ENCODE peak calls at places on chromosomes 4 and X, in five cellular contexts. C, S, N, Z and M are unnamed samples.

GRCh38 chr4:145098675-145099037 is 545 bp downstream of the ABCE1 start:
- DNase-seq in C (peak), S (peak), N (no peak), Z (peak), M (peak)

GRCh38 chr4:155442267-155443105 is 65.7 kb upstream of the MAP9 start:
- DNase-seq in C (peak), S (peak), N (no peak), Z (peak), M (peak)

GRCh38 chr4:169485084-169485483 is 127.3 kb downstream of the NEK1 start:
- DNase-seq in C (no peak), S (peak), N (no peak), Z (no peak), M (peak)

GRCh38 chr4:76738081-76738931 is 159.6 kb downstream of the SOWAHB start:
- DNase-seq in C (peak), S (peak), N (peak), Z (no peak), M (no peak)

GRCh38 chr4:7332216-7333023 is 102.3 kb downstream of the PSAPL1 start:
- DNase-seq in C (peak), S (peak), N (no peak), Z (no peak), M (no peak)

GRCh38 chrX:44223150-44223549 is 120.3 kb downstream of the EFHC2 start:
- DNase-seq in C (no peak), S (peak), N (no peak), Z (no peak), M (peak)

GRCh38 chr4:24849662-24850280 is 54.4 kb downstream of the SOD3 start:
- DNase-seq in C (no peak), S (peak), N (no peak), Z (no peak), M (no peak)

GRCh38 chrX:74705269-74705668 is 90.8 kb upstream of the RLIM start:
- DNase-seq in C (no peak), S (no peak), N (no peak), Z (no peak), M (no peak)

GRCh38 chr4:176635372-176636261 is 157.1 kb downstream of the VEGFC start:
- DNase-seq in C (peak), S (peak), N (no peak), Z (no peak), M (peak)

GRCh38 chrX:63470506-63470905 is 119.4 kb upstream of the SPIN4 start:
- DNase-seq in C (no peak), S (no peak), N (no peak), Z (no peak), M (no peak)

GRCh38 chr4:81913427-81913878 is 441.7 kb upstream of the RASGEF1B start:
- DNase-seq in C (peak), S (peak), N (no peak), Z (peak), M (peak)

GRCh38 chrX:136477026-136477425 is 10.7 kb upstream of the BRS3 start:
- DNase-seq in C (no peak), S (no peak), N (no peak), Z (no peak), M (no peak)

GRCh38 chr4:140718240-140718639 is 37.9 kb downstream of the TBC1D9 start:
- DNase-seq in C (no peak), S (peak), N (no peak), Z (no peak), M (no peak)

GRCh38 chr4:48780867-48781219 is 764 bp upstream of the FRYL start:
- DNase-seq in C (peak), S (peak), N (no peak), Z (peak), M (no peak)

GRCh38 chrX:103792916-103793540 is 16.4 kb downstream of the PLP1 start:
- DNase-seq in C (no peak), S (peak), N (no peak), Z (no peak), M (peak)

GRCh38 chr4:16029329-16029728 is 54.5 kb downstream of the PROM1 start:
- DNase-seq in C (no peak), S (peak), N (no peak), Z (peak), M (no peak)

GRCh38 chrX:82676386-82676785 is 831.7 kb upstream of the POU3F4 start:
- DNase-seq in C (no peak), S (no peak), N (no peak), Z (no peak), M (peak)

GRCh38 chr4:186936496-186937375 is 213.1 kb upstream of the FAT1 start:
- DNase-seq in C (peak), S (peak), N (no peak), Z (peak), M (peak)

GRCh38 chrX:109685656-109686078 is 47.4 kb downstream of the ACSL4 start:
- DNase-seq in C (no peak), S (no peak), N (no peak), Z (no peak), M (no peak)
- H2AFZ ChIP-seq in C (no peak), S (no peak), N (no peak), Z (no peak), M (no peak)

DNA sequence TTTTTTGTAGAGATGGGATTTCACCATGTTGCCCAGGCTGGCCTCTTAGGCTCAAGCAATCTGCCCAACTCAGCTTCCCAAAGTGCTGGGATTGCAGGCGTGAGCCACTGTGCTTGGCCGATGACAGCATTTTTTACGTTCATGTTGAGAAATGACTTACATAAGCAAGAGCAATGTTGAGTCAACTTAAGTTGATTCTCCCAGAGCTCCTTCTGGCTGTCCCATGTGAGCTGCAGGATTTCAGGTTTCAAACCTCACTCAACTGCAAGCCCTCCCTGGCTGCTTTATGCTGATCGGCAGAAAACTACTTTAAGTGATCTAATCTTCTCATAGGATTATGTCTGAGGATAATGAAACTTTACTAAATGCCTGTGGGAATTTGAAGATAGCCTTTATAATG is 86.8 kb downstream of the GC start:
- DNase-seq in C (no peak), S (no peak), N (no peak), Z (no peak), M (no peak)
- H2AFZ ChIP-seq in C (no peak), S (no peak), N (no peak), Z (no peak), M (no peak)

GRCh38 chr4:54654753-54655152 is 3.0 kb upstream of the KIT start:
- DNase-seq in C (no peak), S (no peak), N (no peak), Z (no peak), M (no peak)

GRCh38 chr4:54657556-54658313 is at the start of gene KIT:
- DNase-seq in C (peak), S (peak), N (no peak), Z (no peak), M (no peak)

GRCh38 chr4:54658321-54659093 is 750 bp downstream of the KIT start:
- DNase-seq in C (peak), S (peak), N (no peak), Z (peak), M (peak)

GRCh38 chr4:54659213-54660144 is 1.7 kb downstream of the KIT start:
- DNase-seq in C (peak), S (peak), N (no peak), Z (no peak), M (no peak)

GRCh38 chr4:54657194-54657555 is 582 bp upstream of the KIT start:
- DNase-seq in C (no peak), S (no peak), N (no peak), Z (no peak), M (no peak)
- H2AFZ ChIP-seq in C (peak), S (peak), N (no peak), Z (no peak), M (no peak)

GRCh38 chrX:71228063-71228642 is 5.1 kb downstream of the GJB1 start:
- DNase-seq in C (no peak), S (no peak), N (no peak), Z (peak), M (no peak)
- H2AFZ ChIP-seq in C (no peak), S (no peak), N (no peak), Z (no peak), M (no peak)

DNA sequence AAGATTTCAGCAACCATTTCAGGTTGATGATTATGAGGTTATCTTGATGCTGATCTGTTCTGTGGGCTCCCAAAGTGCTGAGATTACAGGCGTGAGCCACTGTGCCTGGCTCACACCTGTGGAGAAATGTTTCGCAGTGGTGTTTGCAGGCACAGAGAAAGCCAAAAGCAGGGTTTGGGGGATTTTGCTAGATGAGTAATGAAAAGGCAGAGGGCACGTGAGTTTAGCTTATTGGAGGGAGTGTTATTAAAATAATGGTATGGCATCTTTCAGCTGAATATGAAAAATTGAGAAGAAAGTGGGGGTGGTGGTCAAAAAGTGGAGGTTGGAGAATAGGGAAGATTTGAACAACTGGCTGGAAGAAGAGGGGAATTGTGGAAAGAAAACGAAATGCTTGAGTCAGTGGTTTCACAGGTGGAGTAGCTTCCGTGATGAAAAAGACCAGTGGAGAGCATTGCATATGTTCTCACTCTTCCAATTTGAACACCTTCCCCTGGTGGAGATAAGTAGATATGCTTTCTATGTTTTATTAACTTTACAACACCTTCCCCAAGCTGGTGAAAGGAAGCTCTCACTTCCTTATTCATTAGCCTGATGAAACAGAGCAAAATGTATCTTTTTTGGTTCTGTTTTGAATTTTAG is 1.1 kb upstream of the CHST7 start:
- DNase-seq in C (no peak), S (no peak), N (peak), Z (no peak), M (no peak)
- H2AFZ ChIP-seq in C (no peak), S (no peak), N (no peak), Z (peak), M (no peak)

GRCh38 chrX:374566-374965 is 12.1 kb downstream of the PPP2R3B start:
- DNase-seq in C (no peak), S (peak), N (no peak), Z (no peak), M (no peak)

GRCh38 chrX:370963-371745 is 15.6 kb downstream of the PPP2R3B start:
- DNase-seq in C (no peak), S (no peak), N (no peak), Z (no peak), M (no peak)

GRCh38 chrX:371907-372306 is 14.8 kb downstream of the PPP2R3B start:
- DNase-seq in C (no peak), S (no peak), N (no peak), Z (no peak), M (no peak)

GRCh38 chrX:373641-374471 is 12.9 kb downstream of the PPP2R3B start:
- DNase-seq in C (peak), S (peak), N (no peak), Z (peak), M (no peak)

DNA sequence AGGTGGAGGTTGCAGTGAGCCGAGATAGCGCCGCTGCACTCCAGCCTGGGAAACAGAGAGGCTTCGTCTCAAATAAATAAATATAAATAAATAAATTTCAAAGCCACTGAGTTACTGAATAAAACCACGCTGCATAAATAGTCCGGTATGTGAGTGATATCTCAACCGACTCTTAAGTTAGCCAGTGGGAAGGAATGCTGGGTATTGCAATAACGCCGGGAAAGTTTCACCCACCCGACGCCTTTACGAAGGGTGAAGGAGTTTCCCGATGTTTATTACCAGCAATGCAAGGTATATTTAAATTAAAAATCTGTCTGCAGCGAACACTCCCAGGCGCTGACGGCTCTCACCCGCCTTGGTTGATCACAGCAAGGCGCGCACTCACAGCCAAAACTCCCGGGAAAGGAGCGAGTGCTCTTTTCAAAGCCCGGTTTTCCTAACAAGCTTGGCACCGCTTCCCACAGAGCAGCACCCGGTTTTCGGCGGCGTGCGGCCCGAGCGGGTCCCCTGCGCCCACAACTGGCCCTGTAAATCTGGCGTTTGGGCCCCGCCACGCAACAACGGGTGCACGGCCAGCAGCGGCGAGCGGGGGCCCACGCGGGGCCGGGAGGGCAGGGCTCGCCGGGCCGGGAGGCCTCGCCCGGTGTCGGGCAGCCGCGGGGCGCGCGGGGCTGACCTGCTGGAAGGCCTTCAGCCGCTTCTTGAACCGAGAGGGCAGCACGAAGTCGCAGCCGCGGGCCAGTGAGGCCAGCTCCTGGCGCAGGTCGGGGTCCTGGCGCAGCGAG is 13.7 kb downstream of the PPP2R3B start:
- DNase-seq in C (no peak), S (peak), N (no peak), Z (no peak), M (no peak)
- H2AFZ ChIP-seq in C (no peak), S (peak), N (no peak), Z (no peak), M (no peak)

GRCh38 chrX:72573158-72573511 is 492 bp upstream of the HDAC8 start:
- DNase-seq in C (no peak), S (no peak), N (no peak), Z (no peak), M (no peak)
- H2AFZ ChIP-seq in C (peak), S (peak), N (peak), Z (peak), M (peak)

GRCh38 chrX:274904-275475 is 6.2 kb upstream of the PLCXD1 start:
- DNase-seq in C (peak), S (no peak), N (no peak), Z (peak), M (no peak)

GRCh38 chrX:275476-275966 is 5.7 kb upstream of the PLCXD1 start:
- DNase-seq in C (no peak), S (no peak), N (no peak), Z (no peak), M (no peak)

GRCh38 chrX:270848-271367 is 10.3 kb upstream of the PLCXD1 start:
- DNase-seq in C (no peak), S (no peak), N (no peak), Z (no peak), M (no peak)

GRCh38 chrX:276588-277171 is 4.5 kb upstream of the PLCXD1 start:
- DNase-seq in C (peak), S (peak), N (no peak), Z (no peak), M (peak)

DNA sequence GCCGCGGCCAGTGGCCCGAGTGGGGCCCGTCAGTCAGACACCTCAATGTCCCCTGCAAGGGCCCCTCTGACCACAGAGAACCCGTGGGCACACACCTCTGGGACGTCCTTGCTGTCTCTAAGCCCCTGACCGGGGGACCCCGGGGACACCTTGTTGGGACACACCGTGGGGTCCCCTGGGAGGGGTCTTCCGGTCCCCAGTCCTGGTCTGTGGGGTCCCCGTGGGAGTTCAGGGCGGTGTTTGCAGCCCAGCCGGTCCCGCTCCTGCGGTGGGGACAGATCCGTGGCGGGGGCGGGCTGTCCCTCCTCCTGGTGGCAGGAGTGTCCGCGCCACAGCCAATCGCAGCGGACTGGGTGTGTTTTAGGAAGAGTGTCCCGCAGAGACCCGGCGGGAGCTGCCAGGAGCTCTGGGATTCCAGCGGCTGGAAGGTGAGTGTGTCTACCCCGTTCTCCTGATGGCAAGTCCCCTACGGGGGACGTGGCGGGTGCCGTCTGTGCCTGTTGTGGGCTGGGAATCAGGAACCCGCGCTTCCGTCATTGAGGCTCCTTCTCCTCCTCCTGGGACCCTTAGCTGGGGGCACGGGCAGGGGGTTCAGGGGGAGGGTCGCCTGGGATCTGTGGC is 5.1 kb upstream of the PLCXD1 start:
- DNase-seq in C (peak), S (peak), N (no peak), Z (peak), M (peak)
- H2AFZ ChIP-seq in C (peak), S (peak), N (peak), Z (no peak), M (peak)

GRCh38 chr4:22473268-22473667 is 42.6 kb downstream of the ADGRA3 start:
- DNase-seq in C (no peak), S (peak), N (no peak), Z (no peak), M (no peak)
- H2AFZ ChIP-seq in C (no peak), S (no peak), N (no peak), Z (no peak), M (no peak)